ENCODE peak calls at places on chromosomes 1 and 21, in four cellular contexts. X is HCEC 1CT, Y is WTC11, P is activated T-cell treated with anti-CD3 and anti-CD28 coated beads for 1 hour. G is an unnamed sample.

GRCh38 chr21:36989699-36990507 is 16.6 kb upstream of the RIPPLY3 start:
- DNase-seq in X (peak), Y (peak), P (peak), G (peak)

GRCh38 chr1:183454377-183454776 is 17.9 kb upstream of the SMG7 start:
- DNase-seq in X (peak), Y (no peak), P (no peak), G (peak)

GRCh38 chr1:177794316-177794991 is 175.4 kb downstream of the SEC16B start:
- DNase-seq in X (no peak), Y (no peak), P (no peak), G (peak)

GRCh38 chr1:118716775-118717174 is 271.4 kb downstream of the TBX15 start:
- DNase-seq in X (no peak), Y (no peak), P (no peak), G (no peak)

GRCh38 chr1:26772687-26773086 is 15.1 kb upstream of the PIGV start:
- DNase-seq in X (peak), Y (no peak), P (no peak), G (peak)

GRCh38 chr21:33937931-33938339 is 22.3 kb upstream of the ATP5PO start:
- DNase-seq in X (no peak), Y (no peak), P (no peak), G (no peak)

GRCh38 chr1:231019711-231020110 is 20.3 kb downstream of the FAM89A start:
- DNase-seq in X (no peak), Y (no peak), P (no peak), G (no peak)

GRCh38 chr1:180652791-180653190 is 21.0 kb downstream of the XPR1 start:
- DNase-seq in X (no peak), Y (no peak), P (no peak), G (peak)

GRCh38 chr1:157966034-157966671 is 27.3 kb upstream of the KIRREL1 start:
- DNase-seq in X (peak), Y (no peak), P (no peak), G (peak)

GRCh38 chr1:156926175-156926574 is 5.7 kb downstream of the LRRC71 start:
- DNase-seq in X (peak), Y (no peak), P (no peak), G (peak)

G was measured in renal cortical epithelial cell.